ENCODE peak calls at places on chromosomes 5 and 9, in nine cellular contexts. F is COR-L47; V is MCF 10A; H is GM13976; W is CD4-positive, alpha-beta memory T cell; N is AG04450; B is EL; K is stomach; J is NCI-H446 treated with DMSO at 0.1 percent for 48 hours. X is an unnamed sample.

GRCh38 chr9:126312584-126313551 is 13.8 kb upstream of the MVB12B start:
- DNase-seq in F (no peak), V (no peak), H (no peak), W (no peak), N (no peak), B (no peak), K (no peak), J (no peak), X (no peak)

GRCh38 chr9:87648606-87649005 is 77.3 kb upstream of the CTSL start:
- DNase-seq in F (no peak), V (no peak), H (no peak), W (no peak), N (no peak), B (no peak), K (no peak), J (no peak), X (no peak)

GRCh38 chr9:114229236-114229635 is 73.9 kb downstream of the COL27A1 start:
- DNase-seq in F (no peak), V (no peak), H (no peak), W (no peak), N (no peak), B (no peak), K (no peak), J (no peak), X (no peak)

GRCh38 chr5:20276061-20276958 is 288.3 kb upstream of the CDH18 start:
- DNase-seq in F (no peak), V (peak; percentile 94), H (no peak), W (no peak), N (peak; percentile 66), B (peak; percentile 85), K (no peak), J (peak; percentile 88), X (peak; percentile 2)

GRCh38 chr5:78984020-78984610 is 995 bp downstream of the ARSB start:
- DNase-seq in F (no peak), V (no peak), H (peak; percentile 15), W (no peak), N (no peak), B (peak; percentile 43), K (no peak), J (no peak), X (no peak)

GRCh38 chr9:129346046-129346445 is 168.0 kb upstream of the IER5L start:
- DNase-seq in F (no peak), V (no peak), H (no peak), W (no peak), N (no peak), B (no peak), K (no peak), J (no peak), X (no peak)

GRCh38 chr9:126398403-126399058 is 71.9 kb downstream of the MVB12B start:
- DNase-seq in F (peak; percentile 30), V (peak; percentile 68), H (peak; percentile 87), W (peak; percentile 57), N (peak; percentile 10), B (peak; percentile 43), K (peak; percentile 88), J (no peak), X (no peak)

GRCh38 chr9:123998970-123999621 is 12.5 kb upstream of the LHX2 start:
- DNase-seq in F (no peak), V (no peak), H (peak; percentile 50), W (no peak), N (no peak), B (no peak), K (no peak), J (no peak), X (no peak)

GRCh38 chr9:16871358-16872151 is 1.1 kb upstream of the BNC2 start:
- DNase-seq in F (no peak), V (peak; percentile 64), H (peak; percentile 16), W (no peak), N (no peak), B (peak; percentile 90), K (peak; percentile 35), J (no peak), X (no peak)

GRCh38 chr9:129008986-129009583 is 19.0 kb downstream of the SH3GLB2 start:
- DNase-seq in F (no peak), V (no peak), H (peak; percentile 28), W (no peak), N (no peak), B (no peak), K (no peak), J (no peak), X (no peak)

GRCh38 chr9:136075134-136075841 is 19.8 kb downstream of the NACC2 start:
- DNase-seq in F (no peak), V (no peak), H (no peak), W (no peak), N (no peak), B (no peak), K (no peak), J (no peak), X (no peak)

GRCh38 chr5:943874-944620 is 51.4 kb downstream of the TRIP13 start:
- DNase-seq in F (no peak), V (no peak), H (no peak), W (no peak), N (no peak), B (no peak), K (no peak), J (no peak), X (no peak)

GRCh38 chr9:115733736-115734135 is 419.9 kb upstream of the PAPPA start:
- DNase-seq in F (no peak), V (no peak), H (no peak), W (no peak), N (no peak), B (peak; percentile 18), K (no peak), J (no peak), X (no peak)

GRCh38 chr9:120481248-120481647 is 98.7 kb downstream of the CDK5RAP2 start:
- DNase-seq in F (no peak), V (peak; percentile 46), H (no peak), W (no peak), N (no peak), B (no peak), K (no peak), J (no peak), X (no peak)

GRCh38 chr9:116693233-116693731 is 6.2 kb downstream of the TRIM32 start:
- DNase-seq in F (no peak), V (no peak), H (no peak), W (no peak), N (no peak), B (peak; percentile 82), K (no peak), J (no peak), X (no peak)

GRCh38 chr5:35214051-35214450 is 16.2 kb downstream of the PRLR start:
- DNase-seq in F (no peak), V (no peak), H (no peak), W (no peak), N (no peak), B (no peak), K (no peak), J (no peak), X (no peak)

GRCh38 chr9:95316794-95317118 is 753 bp downstream of the FANCC start:
- DNase-seq in F (peak; percentile 91), V (peak; percentile 84), H (peak; percentile 81), W (no peak), N (no peak), B (peak; percentile 89), K (peak; percentile 66), J (peak; percentile 64), X (no peak)

GRCh38 chr9:35680331-35681105 is 6.8 kb downstream of the CA9 start:
- DNase-seq in F (no peak), V (no peak), H (peak; percentile 54), W (no peak), N (no peak), B (peak; percentile 54), K (peak; percentile 78), J (no peak), X (no peak)

GRCh38 chr5:138408023-138408422 is 30.8 kb upstream of the REEP2 start:
- DNase-seq in F (no peak), V (no peak), H (peak; percentile 60), W (no peak), N (no peak), B (no peak), K (peak; percentile 44), J (no peak), X (no peak)

X was measured in brain pericyte.